ENCODE peak calls at places on chromosomes 7 and 10, in four cellular contexts. O is pons; G is CD8-positive, alpha-beta T cell; E is activated CD4-positive, alpha-beta T cell treated with anti-CD3 and anti-CD28 coated beads for 4 hours. I is an unnamed sample.

GRCh38 chr7:26153823-26154783 is 2.1 kb downstream of the NFE2L3 start:
- DNase-seq in O (no peak), G (no peak), E (peak), I (no peak)

GRCh38 chr10:78581133-78581694 is 487.6 kb upstream of the ZMIZ1 start:
- DNase-seq in O (no peak), G (no peak), E (no peak), I (no peak)

GRCh38 chr10:125871341-125871740 is 9.8 kb downstream of the DHX32 start:
- DNase-seq in O (no peak), G (no peak), E (no peak), I (no peak)

GRCh38 chr7:1225462-1226154 is 7.1 kb upstream of the UNCX start:
- DNase-seq in O (no peak), G (no peak), E (peak), I (peak)

GRCh38 chr10:69101451-69102095 is 13.7 kb downstream of the SRGN start:
- DNase-seq in O (no peak), G (no peak), E (no peak), I (peak)

GRCh38 chr10:113322843-113323242 is 230.0 kb upstream of the HABP2 start:
- DNase-seq in O (peak), G (no peak), E (no peak), I (no peak)

GRCh38 chr7:27640914-27641570 is 21.6 kb downstream of the HIBADH start:
- DNase-seq in O (peak), G (no peak), E (no peak), I (peak)

GRCh38 chr7:115910541-115911164 is 119.9 kb downstream of the TFEC start:
- DNase-seq in O (peak), G (no peak), E (no peak), I (peak)

GRCh38 chr10:15167411-15168295 is 840 bp downstream of the NMT2 start:
- DNase-seq in O (peak), G (peak), E (peak), I (peak)

I was measured in GM23248.